ENCODE peak calls at places on chromosome 1, in seven cellular contexts. One of them, this sample, is unnamed.

GRCh38 chr1:156513189-156513588 is 12.6 kb upstream of the MEF2D start:
- DNase-seq in IMR-90: peak; percentile 53
- DNase-seq in heart right ventricle: no peak
- DNase-seq in foreskin fibroblast: peak; percentile 76
- DNase-seq in colonic mucosa: no peak
- DNase-seq in mammary epithelial cell: no peak
- DNase-seq in breast epithelium: no peak
- DNase-seq in this sample: no peak

GRCh38 chr1:109501644-109502367 is 7.7 kb downstream of the AMIGO1 start:
- DNase-seq in IMR-90: no peak
- DNase-seq in heart right ventricle: no peak
- DNase-seq in foreskin fibroblast: no peak
- DNase-seq in colonic mucosa: no peak
- DNase-seq in mammary epithelial cell: no peak
- DNase-seq in breast epithelium: no peak
- DNase-seq in this sample: no peak

GRCh38 chr1:27726173-27726793 is 522 bp downstream of the FAM76A start:
- DNase-seq in IMR-90: peak; percentile 20
- DNase-seq in heart right ventricle: peak; percentile 52
- DNase-seq in foreskin fibroblast: peak; percentile 53
- DNase-seq in colonic mucosa: peak; percentile 56
- DNase-seq in mammary epithelial cell: peak; percentile 38
- DNase-seq in breast epithelium: peak; percentile 53
- DNase-seq in this sample: peak; percentile 12

GRCh38 chr1:66758247-66758755 is 6.0 kb downstream of the DYNLT5 start:
- DNase-seq in IMR-90: peak; percentile 31
- DNase-seq in heart right ventricle: peak; percentile 11
- DNase-seq in foreskin fibroblast: peak; percentile 48
- DNase-seq in colonic mucosa: no peak
- DNase-seq in mammary epithelial cell: no peak
- DNase-seq in breast epithelium: no peak
- DNase-seq in this sample: no peak

GRCh38 chr1:89781494-89782126 is 39.2 kb upstream of the LRRC8D start:
- DNase-seq in IMR-90: no peak
- DNase-seq in heart right ventricle: no peak
- DNase-seq in foreskin fibroblast: no peak
- DNase-seq in colonic mucosa: no peak
- DNase-seq in mammary epithelial cell: no peak
- DNase-seq in breast epithelium: no peak
- DNase-seq in this sample: no peak

GRCh38 chr1:29688477-29689365 is 452.4 kb downstream of the PTPRU start:
- DNase-seq in IMR-90: peak; percentile 88
- DNase-seq in heart right ventricle: no peak
- DNase-seq in foreskin fibroblast: peak; percentile 79
- DNase-seq in colonic mucosa: no peak
- DNase-seq in mammary epithelial cell: peak; percentile 48
- DNase-seq in breast epithelium: no peak
- DNase-seq in this sample: peak; percentile 53

GRCh38 chr1:2971146-2971501 is 50.1 kb upstream of the ACTRT2 start:
- DNase-seq in IMR-90: no peak
- DNase-seq in heart right ventricle: no peak
- DNase-seq in foreskin fibroblast: no peak
- DNase-seq in colonic mucosa: no peak
- DNase-seq in mammary epithelial cell: no peak
- DNase-seq in breast epithelium: peak; percentile 45
- DNase-seq in this sample: no peak

GRCh38 chr1:40739455-40740008 is 44.1 kb upstream of the KCNQ4 start:
- DNase-seq in IMR-90: peak; percentile 21
- DNase-seq in heart right ventricle: no peak
- DNase-seq in foreskin fibroblast: peak; percentile 75
- DNase-seq in colonic mucosa: no peak
- DNase-seq in mammary epithelial cell: no peak
- DNase-seq in breast epithelium: no peak
- DNase-seq in this sample: no peak

GRCh38 chr1:48493970-48494769 is 22.2 kb upstream of the SPATA6 start:
- DNase-seq in IMR-90: peak; percentile 94
- DNase-seq in heart right ventricle: no peak
- DNase-seq in foreskin fibroblast: peak; percentile 95
- DNase-seq in colonic mucosa: peak; percentile 34
- DNase-seq in mammary epithelial cell: peak; percentile 78
- DNase-seq in breast epithelium: no peak
- DNase-seq in this sample: peak; percentile 60

GRCh38 chr1:3373700-3374405 is 80.6 kb upstream of the ARHGEF16 start:
- DNase-seq in IMR-90: no peak
- DNase-seq in heart right ventricle: no peak
- DNase-seq in foreskin fibroblast: no peak
- DNase-seq in colonic mucosa: no peak
- DNase-seq in mammary epithelial cell: no peak
- DNase-seq in breast epithelium: no peak
- DNase-seq in this sample: no peak

GRCh38 chr1:115323366-115324004 is 14.6 kb downstream of the NGF start:
- DNase-seq in IMR-90: peak; percentile 76
- DNase-seq in heart right ventricle: no peak
- DNase-seq in foreskin fibroblast: peak; percentile 55
- DNase-seq in colonic mucosa: peak; percentile 61
- DNase-seq in mammary epithelial cell: peak; percentile 71
- DNase-seq in breast epithelium: no peak
- DNase-seq in this sample: peak; percentile 88

GRCh38 chr1:81549588-81550127 is 251.1 kb upstream of the ADGRL2 start:
- DNase-seq in IMR-90: peak; percentile 52
- DNase-seq in heart right ventricle: no peak
- DNase-seq in foreskin fibroblast: peak; percentile 65
- DNase-seq in colonic mucosa: no peak
- DNase-seq in mammary epithelial cell: peak; percentile 40
- DNase-seq in breast epithelium: no peak
- DNase-seq in this sample: peak; percentile 75

GRCh38 chr1:42975038-42975437 is 16.4 kb upstream of the SLC2A1 start:
- DNase-seq in IMR-90: no peak
- DNase-seq in heart right ventricle: no peak
- DNase-seq in foreskin fibroblast: no peak
- DNase-seq in colonic mucosa: no peak
- DNase-seq in mammary epithelial cell: no peak
- DNase-seq in breast epithelium: no peak
- DNase-seq in this sample: no peak

GRCh38 chr1:77948841-77949424 is 29.9 kb downstream of the FUBP1 start:
- DNase-seq in IMR-90: peak; percentile 42
- DNase-seq in heart right ventricle: peak; percentile 33
- DNase-seq in foreskin fibroblast: peak; percentile 45
- DNase-seq in colonic mucosa: no peak
- DNase-seq in mammary epithelial cell: peak; percentile 53
- DNase-seq in breast epithelium: no peak
- DNase-seq in this sample: peak; percentile 15

GRCh38 chr1:150621497-150622113 is 7.8 kb downstream of the ENSA start:
- DNase-seq in IMR-90: peak; percentile 79
- DNase-seq in heart right ventricle: peak; percentile 57
- DNase-seq in foreskin fibroblast: peak; percentile 87
- DNase-seq in colonic mucosa: peak; percentile 63
- DNase-seq in mammary epithelial cell: no peak
- DNase-seq in breast epithelium: no peak
- DNase-seq in this sample: peak; percentile 46

GRCh38 chr1:76921590-76921989 is 54.3 kb downstream of the ST6GALNAC5 start:
- DNase-seq in IMR-90: no peak
- DNase-seq in heart right ventricle: no peak
- DNase-seq in foreskin fibroblast: no peak
- DNase-seq in colonic mucosa: no peak
- DNase-seq in mammary epithelial cell: no peak
- DNase-seq in breast epithelium: no peak
- DNase-seq in this sample: no peak

GRCh38 chr1:212600071-212600915 is 8.3 kb upstream of the ATF3 start:
- DNase-seq in IMR-90: no peak
- DNase-seq in heart right ventricle: no peak
- DNase-seq in foreskin fibroblast: no peak
- DNase-seq in colonic mucosa: no peak
- DNase-seq in mammary epithelial cell: no peak
- DNase-seq in breast epithelium: no peak
- DNase-seq in this sample: no peak

GRCh38 chr1:223010552-223011229 is 132.4 kb downstream of the TLR5 start:
- DNase-seq in IMR-90: peak; percentile 19
- DNase-seq in heart right ventricle: no peak
- DNase-seq in foreskin fibroblast: peak; percentile 28
- DNase-seq in colonic mucosa: no peak
- DNase-seq in mammary epithelial cell: no peak
- DNase-seq in breast epithelium: no peak
- DNase-seq in this sample: no peak

GRCh38 chr1:181089777-181090505 is 1.4 kb downstream of the IER5 start:
- DNase-seq in IMR-90: peak; percentile 65
- DNase-seq in heart right ventricle: peak; percentile 73
- DNase-seq in foreskin fibroblast: peak; percentile 71
- DNase-seq in colonic mucosa: peak; percentile 78
- DNase-seq in mammary epithelial cell: peak; percentile 87
- DNase-seq in breast epithelium: peak; percentile 66
- DNase-seq in this sample: peak; percentile 76

GRCh38 chr1:208129489-208129888 is 114.7 kb downstream of the PLXNA2 start:
- DNase-seq in IMR-90: no peak
- DNase-seq in heart right ventricle: no peak
- DNase-seq in foreskin fibroblast: no peak
- DNase-seq in colonic mucosa: no peak
- DNase-seq in mammary epithelial cell: no peak
- DNase-seq in breast epithelium: no peak
- DNase-seq in this sample: no peak

GRCh38 chr1:5981009-5981380 is 11.2 kb downstream of the NPHP4 start:
- DNase-seq in IMR-90: no peak
- DNase-seq in heart right ventricle: no peak
- DNase-seq in foreskin fibroblast: no peak
- DNase-seq in colonic mucosa: no peak
- DNase-seq in mammary epithelial cell: no peak
- DNase-seq in breast epithelium: no peak
- DNase-seq in this sample: no peak

DNA sequence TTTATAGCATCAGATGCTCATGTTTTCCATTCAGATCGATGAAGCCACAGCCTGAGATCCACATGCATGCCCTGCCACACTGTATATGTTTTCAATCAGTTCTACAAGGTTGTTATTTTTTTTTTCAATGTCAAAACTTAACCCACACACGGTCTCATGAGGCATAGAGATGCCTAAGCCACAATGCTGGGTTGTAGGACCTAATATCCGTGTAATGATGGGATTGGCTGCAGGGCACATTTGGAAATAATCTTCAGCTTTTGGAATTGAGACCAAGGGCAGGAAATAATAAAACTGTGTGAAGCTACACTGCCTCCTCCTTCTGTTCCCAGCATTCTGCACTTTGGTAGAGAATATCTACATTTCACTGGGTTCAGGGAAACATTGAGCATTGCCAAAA is 176.5 kb downstream of the LYPLAL1 start:
- DNase-seq in IMR-90: no peak
- DNase-seq in heart right ventricle: no peak
- DNase-seq in foreskin fibroblast: peak; percentile 50
- DNase-seq in colonic mucosa: no peak
- DNase-seq in mammary epithelial cell: no peak
- DNase-seq in breast epithelium: no peak
- DNase-seq in this sample: no peak
- H3K4me3 ChIP-seq in IMR-90: no peak overlapping the region
- H3K4me3 ChIP-seq in heart right ventricle: no peak overlapping the region
- H3K4me3 ChIP-seq in foreskin fibroblast: no peak overlapping the region
- H3K4me3 ChIP-seq in colonic mucosa: no peak overlapping the region
- H3K4me3 ChIP-seq in mammary epithelial cell: no peak overlapping the region
- H3K4me3 ChIP-seq in breast epithelium: no peak overlapping the region
- H3K4me3 ChIP-seq in this sample: no peak overlapping the region

GRCh38 chr1:30876451-30877204 is 31.9 kb downstream of the SDC3 start:
- DNase-seq in IMR-90: no peak
- DNase-seq in heart right ventricle: no peak
- DNase-seq in foreskin fibroblast: no peak
- DNase-seq in colonic mucosa: no peak
- DNase-seq in mammary epithelial cell: no peak
- DNase-seq in breast epithelium: no peak
- DNase-seq in this sample: no peak
- TF ChIP-seq CTCF in IMR-90: no peak
- TF ChIP-seq CTCF in heart right ventricle: peak; percentile 5
- TF ChIP-seq CTCF in foreskin fibroblast: no peak
- TF ChIP-seq CTCF in colonic mucosa: no peak
- TF ChIP-seq CTCF in mammary epithelial cell: no peak
- TF ChIP-seq CTCF in breast epithelium: no peak
- TF ChIP-seq CTCF in this sample: no peak

DNA sequence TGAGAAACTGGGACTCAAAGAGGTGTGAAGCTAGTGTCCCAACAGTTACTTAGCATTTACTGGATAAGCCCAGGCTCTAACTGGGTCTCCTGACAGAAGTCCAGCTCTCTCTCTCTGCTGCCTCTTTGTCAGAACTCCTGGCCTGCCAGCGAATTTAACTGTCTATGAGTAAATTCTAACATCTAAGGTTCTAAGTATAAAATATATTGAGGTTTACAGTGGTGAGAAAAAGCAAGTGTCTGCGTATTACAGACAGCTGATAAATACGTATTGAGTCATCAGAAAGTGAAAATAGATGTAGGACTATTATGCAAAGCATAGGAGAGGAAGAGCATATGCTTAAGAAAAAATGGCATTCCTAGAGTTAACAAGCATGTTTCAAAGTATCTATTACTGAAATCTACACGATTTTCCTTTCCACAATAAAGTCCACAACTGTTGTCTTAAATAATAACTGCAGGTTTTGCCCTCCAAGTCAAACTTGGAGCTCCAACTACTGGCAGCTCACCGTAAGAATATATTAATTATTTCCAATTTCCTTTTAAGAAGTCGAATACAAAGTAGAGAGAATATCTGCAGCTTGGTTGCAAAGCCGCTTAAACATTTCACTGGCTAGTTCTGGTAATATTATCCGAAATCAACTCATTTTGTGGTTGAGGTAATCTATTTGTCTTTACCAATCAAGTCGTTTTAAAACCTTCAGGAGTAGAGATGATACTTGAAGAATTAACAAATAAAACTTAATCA is 1.4 kb upstream of the RGS2 start:
- DNase-seq in IMR-90: peak; percentile 56
- DNase-seq in heart right ventricle: no peak
- DNase-seq in foreskin fibroblast: peak; percentile 32
- DNase-seq in colonic mucosa: no peak
- DNase-seq in mammary epithelial cell: peak; percentile 33
- DNase-seq in breast epithelium: no peak
- DNase-seq in this sample: peak; percentile 76
- H3K4me3 ChIP-seq in IMR-90: no peak overlapping the region
- H3K4me3 ChIP-seq in heart right ventricle: peak overlapping the region; percentile 76
- H3K4me3 ChIP-seq in foreskin fibroblast: no peak overlapping the region
- H3K4me3 ChIP-seq in colonic mucosa: no peak overlapping the region
- H3K4me3 ChIP-seq in mammary epithelial cell: no peak overlapping the region
- H3K4me3 ChIP-seq in breast epithelium: peak overlapping the region; percentile 71
- H3K4me3 ChIP-seq in this sample: no peak overlapping the region

DNA sequence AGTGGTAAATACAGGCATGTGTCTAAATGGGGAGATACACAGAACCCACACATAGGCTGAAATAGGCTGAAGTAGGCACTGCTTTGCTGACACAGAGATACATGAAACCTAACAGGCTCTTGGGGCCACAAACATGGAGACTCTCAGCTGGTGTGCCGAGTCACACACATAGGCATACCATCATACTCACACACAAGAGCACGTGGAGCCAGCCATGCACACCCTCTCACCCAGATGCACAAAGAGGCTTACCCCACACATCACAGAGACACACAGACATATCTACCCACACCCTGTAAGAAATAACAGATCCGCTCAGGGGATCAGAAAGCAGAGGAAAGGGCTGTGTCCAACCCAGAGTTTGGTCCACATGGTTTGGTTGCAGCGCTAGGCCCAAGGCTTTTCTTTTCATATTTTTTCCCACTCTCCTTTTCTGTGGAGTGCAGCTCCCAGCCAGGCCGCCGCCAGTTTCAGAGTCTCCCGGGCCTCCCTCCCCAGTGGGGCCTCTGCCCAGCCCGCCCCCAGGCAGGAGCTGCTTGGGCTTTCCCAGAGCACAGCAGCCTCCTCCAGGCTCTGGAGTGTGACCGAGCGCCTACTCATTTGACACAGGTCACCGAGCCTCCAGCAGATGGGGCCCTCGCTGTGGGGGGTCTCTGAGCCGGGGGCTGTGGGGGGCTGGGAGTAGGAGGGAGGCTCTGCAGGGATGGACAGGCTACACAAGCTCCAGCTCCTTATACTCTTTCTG is 4.0 kb upstream of the POU3F1 start:
- DNase-seq in IMR-90: peak; percentile 23
- DNase-seq in heart right ventricle: no peak
- DNase-seq in foreskin fibroblast: no peak
- DNase-seq in colonic mucosa: no peak
- DNase-seq in mammary epithelial cell: no peak
- DNase-seq in breast epithelium: no peak
- DNase-seq in this sample: no peak
- TF ChIP-seq CTCF in IMR-90: no peak
- TF ChIP-seq CTCF in heart right ventricle: no peak
- TF ChIP-seq CTCF in foreskin fibroblast: no peak
- TF ChIP-seq CTCF in colonic mucosa: no peak
- TF ChIP-seq CTCF in mammary epithelial cell: no peak
- TF ChIP-seq CTCF in breast epithelium: no peak
- TF ChIP-seq CTCF in this sample: no peak